ENCODE peak calls at places on chromosome X, in nine cellular contexts. G, F, I, E, X, H, U, C and Z are unnamed samples.
A peak's percentile ranks its signal among the peaks of the same experiment; 100 is the strongest.

GRCh38 chrX:112653017-112653416 is 26.7 kb downstream of the LHFPL1 start:
- DNase-seq in G (no peak), F (no peak), I (no peak), E (no peak), X (no peak), H (no peak), U (no peak), C (no peak), Z (no peak)

GRCh38 chrX:73977542-73978169 is 326.3 kb upstream of the ZCCHC13 start:
- DNase-seq in G (no peak), F (no peak), I (no peak), E (no peak), X (no peak), H (no peak), U (no peak), C (no peak), Z (no peak)

GRCh38 chrX:129540068-129540653 is at the start of gene OCRL:
- DNase-seq in G (peak; percentile 51), F (peak; percentile 51), I (peak; percentile 68), E (peak; percentile 75), X (peak; percentile 46), H (peak; percentile 54), U (peak; percentile 72), C (peak; percentile 71), Z (peak; percentile 72)

GRCh38 chrX:9656277-9656676 is 109.4 kb downstream of the GPR143 start:
- DNase-seq in G (peak; percentile 57), F (no peak), I (no peak), E (no peak), X (no peak), H (peak; percentile 21), U (no peak), C (peak; percentile 60), Z (no peak)

GRCh38 chrX:25523574-25523973 is 507.8 kb upstream of the ARX start:
- DNase-seq in G (peak; percentile 42), F (no peak), I (no peak), E (no peak), X (no peak), H (peak; percentile 9), U (peak; percentile 54), C (peak; percentile 2), Z (peak; percentile 44)

GRCh38 chrX:139297638-139298037 is 232.9 kb upstream of the F9 start:
- DNase-seq in G (no peak), F (no peak), I (no peak), E (no peak), X (no peak), H (no peak), U (no peak), C (no peak), Z (no peak)

GRCh38 chrX:132413459-132413858 is 75.4 kb downstream of the MBNL3 start:
- DNase-seq in G (peak; percentile 82), F (no peak), I (no peak), E (peak; percentile 79), X (no peak), H (no peak), U (peak; percentile 3), C (no peak), Z (no peak)

GRCh38 chrX:128807367-128807766 is 715.9 kb downstream of the SMARCA1 start:
- DNase-seq in G (no peak), F (no peak), I (peak; percentile 27), E (no peak), X (no peak), H (no peak), U (peak; percentile 12), C (no peak), Z (no peak)

GRCh38 chrX:34849371-34849770 is 93.2 kb upstream of the FAM47B start:
- DNase-seq in G (no peak), F (no peak), I (no peak), E (no peak), X (no peak), H (no peak), U (no peak), C (no peak), Z (no peak)

GRCh38 chrX:82218361-82218760 is 1016.5 kb downstream of the SH3BGRL start:
- DNase-seq in G (peak; percentile 0), F (no peak), I (no peak), E (no peak), X (no peak), H (no peak), U (peak; percentile 39), C (no peak), Z (no peak)

GRCh38 chrX:23742174-23742692 is 843 bp downstream of the ACOT9 start:
- DNase-seq in G (peak; percentile 32), F (peak; percentile 51), I (peak; percentile 32), E (no peak), X (no peak), H (peak; percentile 27), U (peak; percentile 64), C (peak; percentile 43), Z (peak; percentile 39)
- TF ChIP-seq POLR2A in G (no peak), F (peak; percentile 48), I (no peak), E (no peak), X (no peak), H (peak; percentile 25), U (no peak), C (no peak), Z (peak; percentile 44)

GRCh38 chrX:40176979-40177430 is 79.2 kb upstream of the BCOR start:
- DNase-seq in G (peak; percentile 50), F (no peak), I (no peak), E (peak; percentile 48), X (no peak), H (no peak), U (no peak), C (peak; percentile 47), Z (peak; percentile 53)

GRCh38 chrX:40176256-40176978 is 78.7 kb upstream of the BCOR start:
- DNase-seq in G (peak; percentile 35), F (peak; percentile 47), I (peak; percentile 70), E (peak; percentile 82), X (no peak), H (peak; percentile 81), U (peak; percentile 28), C (peak; percentile 67), Z (peak; percentile 74)

GRCh38 chrX:40179333-40179732 is 81.6 kb upstream of the BCOR start:
- DNase-seq in G (no peak), F (no peak), I (no peak), E (no peak), X (no peak), H (peak; percentile 30), U (no peak), C (no peak), Z (peak; percentile 56)

GRCh38 chrX:40177489-40177888 is 79.7 kb upstream of the BCOR start:
- DNase-seq in G (no peak), F (no peak), I (no peak), E (no peak), X (no peak), H (no peak), U (no peak), C (no peak), Z (no peak)

GRCh38 chrX:40177942-40178715 is 80.4 kb upstream of the BCOR start:
- DNase-seq in G (no peak), F (no peak), I (no peak), E (no peak), X (no peak), H (no peak), U (no peak), C (no peak), Z (no peak)
- TF ChIP-seq POLR2A in G (no peak), F (no peak), I (no peak), E (no peak), X (no peak), H (no peak), U (no peak), C (no peak), Z (no peak)

GRCh38 chrX:97527725-97528124 is 644.0 kb downstream of the RPA4 start:
- DNase-seq in G (no peak), F (no peak), I (no peak), E (no peak), X (no peak), H (no peak), U (no peak), C (no peak), Z (no peak)

GRCh38 chrX:97531824-97532223 is 648.1 kb downstream of the RPA4 start:
- DNase-seq in G (no peak), F (no peak), I (no peak), E (no peak), X (no peak), H (no peak), U (no peak), C (no peak), Z (no peak)

GRCh38 chrX:97525981-97526380 is 642.3 kb downstream of the RPA4 start:
- DNase-seq in G (no peak), F (no peak), I (no peak), E (no peak), X (no peak), H (no peak), U (no peak), C (no peak), Z (no peak)

GRCh38 chrX:97524997-97525396 is 641.3 kb downstream of the RPA4 start:
- DNase-seq in G (no peak), F (no peak), I (no peak), E (no peak), X (no peak), H (no peak), U (no peak), C (no peak), Z (no peak)

GRCh38 chrX:97529801-97530200 is 646.1 kb downstream of the RPA4 start:
- DNase-seq in G (no peak), F (no peak), I (no peak), E (no peak), X (no peak), H (no peak), U (no peak), C (no peak), Z (no peak)
- TF ChIP-seq POLR2A in G (no peak), F (no peak), I (no peak), E (no peak), X (no peak), H (no peak), U (no peak), C (no peak), Z (no peak)

GRCh38 chrX:38798956-38799355 is 2.3 kb upstream of the MID1IP1 start:
- DNase-seq in G (no peak), F (no peak), I (no peak), E (no peak), X (no peak), H (no peak), U (no peak), C (no peak), Z (no peak)

GRCh38 chrX:38799995-38800394 is 1.3 kb upstream of the MID1IP1 start:
- DNase-seq in G (peak; percentile 12), F (no peak), I (no peak), E (peak; percentile 46), X (no peak), H (no peak), U (peak; percentile 33), C (no peak), Z (no peak)

GRCh38 chrX:38803286-38803608 is 2.0 kb downstream of the MID1IP1 start:
- DNase-seq in G (no peak), F (no peak), I (no peak), E (no peak), X (no peak), H (no peak), U (no peak), C (no peak), Z (no peak)

GRCh38 chrX:38803609-38804480 is 2.6 kb downstream of the MID1IP1 start:
- DNase-seq in G (peak; percentile 72), F (peak; percentile 75), I (peak; percentile 87), E (peak; percentile 93), X (peak; percentile 37), H (peak; percentile 86), U (peak; percentile 92), C (peak; percentile 81), Z (peak; percentile 92)

GRCh38 chrX:38800981-38801845 is at the start of gene MID1IP1:
- DNase-seq in G (peak; percentile 81), F (peak; percentile 93), I (peak; percentile 88), E (peak; percentile 93), X (peak; percentile 53), H (peak; percentile 91), U (peak; percentile 93), C (peak; percentile 93), Z (peak; percentile 94)
- TF ChIP-seq POLR2A in G (peak; percentile 81), F (peak; percentile 13), I (peak; percentile 49), E (peak; percentile 79), X (peak; percentile 61), H (peak; percentile 53), U (no peak), C (no peak), Z (peak; percentile 80)